ENCODE peak calls at places on chromosomes 7 and 10, in six cellular contexts. One of them, this sample, is unnamed.

GRCh38 chr10:93076871-93077270 is 3.2 kb downstream of the CYP26A1 start:
- DNase-seq in upper lobe of right lung: no peak
- DNase-seq in CD8-positive, alpha-beta T cell: no peak
- DNase-seq in HCT116: no peak
- DNase-seq in left lung: no peak
- DNase-seq in B cell: no peak
- DNase-seq in this sample: no peak

GRCh38 chr10:92965314-92965713 is 95.3 kb upstream of the CYP26C1 start:
- DNase-seq in upper lobe of right lung: no peak
- DNase-seq in CD8-positive, alpha-beta T cell: no peak
- DNase-seq in HCT116: peak; percentile 34
- DNase-seq in left lung: no peak
- DNase-seq in B cell: no peak
- DNase-seq in this sample: no peak

GRCh38 chr10:34736976-34737771 is 77.9 kb downstream of the PARD3 start:
- DNase-seq in upper lobe of right lung: no peak
- DNase-seq in CD8-positive, alpha-beta T cell: no peak
- DNase-seq in HCT116: no peak
- DNase-seq in left lung: no peak
- DNase-seq in B cell: no peak
- DNase-seq in this sample: no peak

GRCh38 chr7:139034855-139035587 is 821 bp downstream of the ZC3HAV1L start:
- DNase-seq in upper lobe of right lung: no peak
- DNase-seq in CD8-positive, alpha-beta T cell: no peak
- DNase-seq in HCT116: no peak
- DNase-seq in left lung: no peak
- DNase-seq in B cell: no peak
- DNase-seq in this sample: no peak

GRCh38 chr10:69045441-69046300 is 42.2 kb upstream of the SRGN start:
- DNase-seq in upper lobe of right lung: no peak
- DNase-seq in CD8-positive, alpha-beta T cell: peak; percentile 9
- DNase-seq in HCT116: no peak
- DNase-seq in left lung: no peak
- DNase-seq in B cell: no peak
- DNase-seq in this sample: no peak

GRCh38 chr7:2399848-2400587 is 3.4 kb upstream of the CHST12 start:
- DNase-seq in upper lobe of right lung: peak; percentile 75
- DNase-seq in CD8-positive, alpha-beta T cell: no peak
- DNase-seq in HCT116: no peak
- DNase-seq in left lung: peak; percentile 85
- DNase-seq in B cell: no peak
- DNase-seq in this sample: no peak

GRCh38 chr7:138864667-138865066 is 66.7 kb upstream of the ATP6V0A4 start:
- DNase-seq in upper lobe of right lung: no peak
- DNase-seq in CD8-positive, alpha-beta T cell: no peak
- DNase-seq in HCT116: no peak
- DNase-seq in left lung: no peak
- DNase-seq in B cell: no peak
- DNase-seq in this sample: no peak

GRCh38 chr7:1758417-1758858 is 88.4 kb downstream of the ELFN1 start:
- DNase-seq in upper lobe of right lung: peak; percentile 64
- DNase-seq in CD8-positive, alpha-beta T cell: no peak
- DNase-seq in HCT116: peak; percentile 56
- DNase-seq in left lung: no peak
- DNase-seq in B cell: peak; percentile 29
- DNase-seq in this sample: peak; percentile 84

GRCh38 chr7:5620459-5620881 is 161.0 kb downstream of the RNF216 start:
- DNase-seq in upper lobe of right lung: no peak
- DNase-seq in CD8-positive, alpha-beta T cell: no peak
- DNase-seq in HCT116: no peak
- DNase-seq in left lung: no peak
- DNase-seq in B cell: no peak
- DNase-seq in this sample: no peak

GRCh38 chr10:19791032-19791431 is 25.2 kb upstream of the PLXDC2 start:
- DNase-seq in upper lobe of right lung: no peak
- DNase-seq in CD8-positive, alpha-beta T cell: no peak
- DNase-seq in HCT116: no peak
- DNase-seq in left lung: no peak
- DNase-seq in B cell: no peak
- DNase-seq in this sample: no peak

GRCh38 chr10:109966961-109967738 is 40.6 kb upstream of the ADD3 start:
- DNase-seq in upper lobe of right lung: no peak
- DNase-seq in CD8-positive, alpha-beta T cell: no peak
- DNase-seq in HCT116: no peak
- DNase-seq in left lung: no peak
- DNase-seq in B cell: no peak
- DNase-seq in this sample: no peak

DNA sequence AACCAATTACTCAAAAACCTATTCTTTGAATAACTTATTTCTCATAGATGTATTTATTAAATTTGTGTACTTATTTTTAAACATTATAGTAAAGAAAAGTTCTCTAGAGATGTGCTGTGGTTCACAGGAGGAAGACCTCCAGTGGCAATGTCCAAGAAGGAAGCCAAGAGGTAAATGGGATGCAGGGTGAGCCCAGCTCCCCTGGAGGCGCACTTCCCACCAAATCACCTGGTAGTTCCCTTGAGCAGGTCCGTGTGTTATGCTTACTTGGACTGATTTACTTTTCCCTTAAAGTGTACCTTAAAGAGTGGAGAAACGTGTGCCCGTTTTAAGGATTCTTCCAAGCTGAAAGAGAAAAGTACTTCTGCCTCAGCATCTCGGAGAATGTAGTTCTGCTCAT is 55.3 kb downstream of the PAXIP1 start:
- DNase-seq in upper lobe of right lung: no peak
- DNase-seq in CD8-positive, alpha-beta T cell: no peak
- DNase-seq in HCT116: no peak
- DNase-seq in left lung: no peak
- DNase-seq in B cell: no peak
- DNase-seq in this sample: no peak
- TF ChIP-seq CTCF in upper lobe of right lung: no peak
- TF ChIP-seq CTCF in CD8-positive, alpha-beta T cell: no peak
- TF ChIP-seq CTCF in HCT116: peak; percentile 31
- TF ChIP-seq CTCF in left lung: no peak
- TF ChIP-seq CTCF in B cell: no peak
- TF ChIP-seq CTCF in this sample: no peak

DNA sequence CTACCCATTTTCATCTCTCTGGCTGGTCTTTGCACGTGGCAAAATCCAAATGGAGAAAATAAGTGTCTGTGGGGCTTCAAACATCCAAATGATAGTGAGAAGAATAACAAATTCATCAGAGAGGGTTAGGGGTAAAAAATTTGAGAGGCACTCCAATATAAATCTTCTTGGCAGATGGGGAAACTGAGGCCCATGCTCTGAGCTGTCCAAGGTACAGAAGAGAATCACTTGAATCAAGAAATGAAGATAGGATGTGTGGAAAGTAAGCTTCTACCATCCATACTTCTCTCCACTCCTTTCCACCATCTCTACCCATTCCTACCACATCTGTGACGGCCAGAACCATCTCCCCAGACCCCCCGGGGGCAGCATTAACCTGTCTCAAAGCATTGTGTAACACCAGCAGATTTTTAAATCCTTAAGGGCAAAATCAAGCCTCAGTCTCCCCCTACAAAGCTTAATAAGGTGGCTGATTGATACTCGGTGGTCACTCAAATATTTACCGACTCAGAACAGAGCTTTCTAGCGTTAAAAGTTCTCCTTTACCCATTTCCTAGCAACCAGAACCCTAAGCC is 816 bp downstream of the GOT1 start:
- DNase-seq in upper lobe of right lung: no peak
- DNase-seq in CD8-positive, alpha-beta T cell: no peak
- DNase-seq in HCT116: no peak
- DNase-seq in left lung: no peak
- DNase-seq in B cell: no peak
- DNase-seq in this sample: no peak
- TF ChIP-seq CTCF in upper lobe of right lung: no peak
- TF ChIP-seq CTCF in CD8-positive, alpha-beta T cell: no peak
- TF ChIP-seq CTCF in HCT116: no peak
- TF ChIP-seq CTCF in left lung: no peak
- TF ChIP-seq CTCF in B cell: no peak
- TF ChIP-seq CTCF in this sample: no peak

GRCh38 chr10:103333934-103334520 is 16.9 kb downstream of the PCGF6 start:
- DNase-seq in upper lobe of right lung: no peak
- DNase-seq in CD8-positive, alpha-beta T cell: no peak
- DNase-seq in HCT116: peak; percentile 32
- DNase-seq in left lung: no peak
- DNase-seq in B cell: no peak
- DNase-seq in this sample: no peak
- TF ChIP-seq CTCF in upper lobe of right lung: peak; percentile 68
- TF ChIP-seq CTCF in CD8-positive, alpha-beta T cell: peak; percentile 80
- TF ChIP-seq CTCF in HCT116: peak; percentile 77
- TF ChIP-seq CTCF in left lung: peak; percentile 51
- TF ChIP-seq CTCF in B cell: peak; percentile 81
- TF ChIP-seq CTCF in this sample: peak; percentile 94

GRCh38 chr10:88472540-88472939 is 110.6 kb downstream of the RNLS start:
- DNase-seq in upper lobe of right lung: no peak
- DNase-seq in CD8-positive, alpha-beta T cell: no peak
- DNase-seq in HCT116: no peak
- DNase-seq in left lung: no peak
- DNase-seq in B cell: no peak
- DNase-seq in this sample: no peak
- TF ChIP-seq CTCF in upper lobe of right lung: peak; percentile 27
- TF ChIP-seq CTCF in CD8-positive, alpha-beta T cell: no peak
- TF ChIP-seq CTCF in HCT116: no peak
- TF ChIP-seq CTCF in left lung: no peak
- TF ChIP-seq CTCF in B cell: no peak
- TF ChIP-seq CTCF in this sample: no peak

GRCh38 chr7:635227-635626 is 91.3 kb upstream of the DNAAF5 start:
- DNase-seq in upper lobe of right lung: peak; percentile 52
- DNase-seq in CD8-positive, alpha-beta T cell: no peak
- DNase-seq in HCT116: no peak
- DNase-seq in left lung: no peak
- DNase-seq in B cell: no peak
- DNase-seq in this sample: no peak

GRCh38 chr7:637826-638225 is 88.7 kb upstream of the DNAAF5 start:
- DNase-seq in upper lobe of right lung: no peak
- DNase-seq in CD8-positive, alpha-beta T cell: no peak
- DNase-seq in HCT116: no peak
- DNase-seq in left lung: no peak
- DNase-seq in B cell: no peak
- DNase-seq in this sample: no peak

GRCh38 chr7:636396-636795 is 90.1 kb upstream of the DNAAF5 start:
- DNase-seq in upper lobe of right lung: peak; percentile 64
- DNase-seq in CD8-positive, alpha-beta T cell: peak; percentile 37
- DNase-seq in HCT116: peak; percentile 65
- DNase-seq in left lung: no peak
- DNase-seq in B cell: no peak
- DNase-seq in this sample: no peak

GRCh38 chr7:641269-641671 is 85.2 kb upstream of the DNAAF5 start:
- DNase-seq in upper lobe of right lung: no peak
- DNase-seq in CD8-positive, alpha-beta T cell: no peak
- DNase-seq in HCT116: peak; percentile 97
- DNase-seq in left lung: no peak
- DNase-seq in B cell: no peak
- DNase-seq in this sample: no peak

GRCh38 chr7:638256-639011 is 88.1 kb upstream of the DNAAF5 start:
- DNase-seq in upper lobe of right lung: peak; percentile 32
- DNase-seq in CD8-positive, alpha-beta T cell: no peak
- DNase-seq in HCT116: no peak
- DNase-seq in left lung: no peak
- DNase-seq in B cell: no peak
- DNase-seq in this sample: no peak
- TF ChIP-seq CTCF in upper lobe of right lung: no peak
- TF ChIP-seq CTCF in CD8-positive, alpha-beta T cell: no peak
- TF ChIP-seq CTCF in HCT116: no peak
- TF ChIP-seq CTCF in left lung: no peak
- TF ChIP-seq CTCF in B cell: no peak
- TF ChIP-seq CTCF in this sample: no peak

GRCh38 chr7:38309555-38309954 is 36.1 kb upstream of the TARP start:
- DNase-seq in upper lobe of right lung: no peak
- DNase-seq in CD8-positive, alpha-beta T cell: no peak
- DNase-seq in HCT116: no peak
- DNase-seq in left lung: no peak
- DNase-seq in B cell: no peak
- DNase-seq in this sample: no peak
- TF ChIP-seq CTCF in upper lobe of right lung: no peak
- TF ChIP-seq CTCF in CD8-positive, alpha-beta T cell: no peak
- TF ChIP-seq CTCF in HCT116: no peak
- TF ChIP-seq CTCF in left lung: no peak
- TF ChIP-seq CTCF in B cell: no peak
- TF ChIP-seq CTCF in this sample: no peak

DNA sequence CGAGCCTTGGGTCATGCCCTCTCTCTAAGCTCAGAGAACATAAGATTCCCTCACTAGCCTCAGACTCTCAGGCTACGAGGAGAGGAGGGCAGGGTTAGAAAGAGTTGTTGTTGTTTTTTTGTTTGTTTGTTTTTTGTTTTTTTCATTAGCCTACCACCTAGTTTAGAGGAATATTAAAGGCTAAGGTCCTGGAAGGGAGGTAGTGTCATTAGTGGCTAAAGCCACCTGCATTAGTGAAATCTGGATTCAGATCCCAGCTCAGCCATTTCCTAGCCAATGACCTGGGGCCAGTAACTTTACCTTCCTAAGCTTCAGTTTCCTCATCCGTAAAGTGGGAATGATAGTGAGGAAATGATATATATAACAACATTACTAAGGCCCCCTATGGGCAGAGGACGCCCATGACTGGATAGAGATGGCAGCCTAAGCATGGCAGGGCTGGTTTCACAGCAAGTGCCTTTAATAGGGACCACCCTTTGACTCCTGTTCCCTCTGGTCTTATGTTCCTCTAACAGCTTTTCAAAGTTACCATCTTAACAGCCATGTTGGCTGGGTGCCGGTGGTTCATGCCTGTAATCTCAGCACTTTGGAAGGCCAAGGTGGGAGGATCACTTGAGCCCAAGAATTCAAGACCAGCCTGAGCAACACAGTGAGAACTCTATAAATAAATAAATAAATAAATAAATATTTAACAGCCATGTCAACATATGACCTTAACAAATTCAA is 5.1 kb downstream of the DDIT4 start:
- DNase-seq in upper lobe of right lung: no peak
- DNase-seq in CD8-positive, alpha-beta T cell: no peak
- DNase-seq in HCT116: no peak
- DNase-seq in left lung: no peak
- DNase-seq in B cell: no peak
- DNase-seq in this sample: no peak
- TF ChIP-seq CTCF in upper lobe of right lung: no peak
- TF ChIP-seq CTCF in CD8-positive, alpha-beta T cell: no peak
- TF ChIP-seq CTCF in HCT116: peak; percentile 45
- TF ChIP-seq CTCF in left lung: no peak
- TF ChIP-seq CTCF in B cell: no peak
- TF ChIP-seq CTCF in this sample: no peak

This sample was measured in chondrocyte.